ENCODE peak calls at places on chromosomes 5 and 9, in six cellular contexts. U is neuronal stem cell, K is IMR-90, N is H9, B is H1, V is mesenchymal stem cell. Q is an unnamed sample.

GRCh38 chr5:163880307-163880706 is 374.9 kb downstream of the MAT2B start:
- DNase-seq in U (no peak), K (peak), N (no peak), B (no peak), V (peak), Q (peak)

GRCh38 chr9:120480707-120481106 is 99.3 kb downstream of the CDK5RAP2 start:
- DNase-seq in U (no peak), K (no peak), N (no peak), B (no peak), V (no peak), Q (no peak)

GRCh38 chr9:136339173-136339957 is 12.0 kb downstream of the GPSM1 start:
- DNase-seq in U (peak), K (peak), N (peak), B (peak), V (peak), Q (peak)

GRCh38 chr5:159458217-159458711 is 128.0 kb upstream of the IL12B start:
- DNase-seq in U (no peak), K (no peak), N (no peak), B (no peak), V (no peak), Q (no peak)

GRCh38 chr5:103849934-103850333 is 287.3 kb upstream of the NUDT12 start:
- DNase-seq in U (no peak), K (peak), N (no peak), B (no peak), V (peak), Q (peak)

GRCh38 chr5:78610633-78611032 is 37.9 kb downstream of the LHFPL2 start:
- DNase-seq in U (no peak), K (no peak), N (no peak), B (no peak), V (no peak), Q (no peak)

GRCh38 chr9:75504721-75505120 is 385.8 kb upstream of the PCSK5 start:
- DNase-seq in U (no peak), K (no peak), N (no peak), B (no peak), V (no peak), Q (no peak)

GRCh38 chr9:124551472-124552339 is 44.5 kb upstream of the NR5A1 start:
- DNase-seq in U (peak), K (peak), N (peak), B (peak), V (peak), Q (peak)

GRCh38 chr9:137694962-137695875 is 76.4 kb downstream of the EHMT1 start:
- DNase-seq in U (peak), K (no peak), N (peak), B (peak), V (peak), Q (peak)
- H3K4me2 ChIP-seq in U (no peak), K (no peak), N (no peak), B (no peak), V (no peak), Q (no peak)

GRCh38 chr5:172725273-172725672 is 45.7 kb downstream of the DUSP1 start:
- DNase-seq in U (no peak), K (no peak), N (no peak), B (no peak), V (no peak), Q (no peak)
- H4K91ac ChIP-seq in U (no peak), K (no peak), N (no peak), B (no peak), V (no peak), Q (no peak)

DNA sequence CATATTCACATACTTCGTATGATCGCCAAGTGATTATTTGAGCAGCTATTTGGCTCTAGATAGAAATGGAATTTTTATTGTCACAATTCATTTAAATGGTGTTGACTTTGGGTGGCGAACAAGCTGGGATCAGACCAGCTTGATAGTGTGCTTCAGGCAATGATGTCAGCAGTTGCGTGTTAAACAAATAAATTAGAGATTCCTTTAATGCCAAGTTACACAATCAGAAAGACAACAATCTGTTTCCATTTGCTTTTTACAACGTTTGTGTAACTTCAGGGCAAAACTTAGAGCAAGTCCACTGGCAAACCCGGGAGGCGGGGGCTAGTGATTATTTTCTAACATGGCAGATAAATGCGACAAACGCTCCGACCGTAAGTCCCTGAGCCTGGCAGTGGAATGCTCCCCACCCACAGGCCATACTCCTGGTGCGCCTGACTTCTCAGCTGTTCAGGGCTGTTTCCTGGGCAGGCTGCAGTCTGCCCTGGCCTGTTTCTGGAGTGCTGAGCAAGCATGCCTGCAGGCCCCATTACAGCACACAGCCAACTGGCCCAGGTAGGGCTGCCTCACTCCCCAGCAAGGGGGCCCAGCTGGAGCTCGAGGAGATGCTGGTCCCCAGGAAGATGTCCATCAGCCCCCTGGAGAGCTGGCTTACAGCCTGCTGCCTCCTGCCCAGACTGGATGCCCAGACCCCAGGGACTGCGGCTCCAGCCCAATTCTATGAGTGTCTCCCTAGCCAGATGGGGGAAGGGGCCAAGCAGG is 88.7 kb downstream of the BASP1 start:
- DNase-seq in U (no peak), K (peak), N (peak), B (peak), V (peak), Q (peak)
- H3K23ac ChIP-seq in U (peak), K (no peak), N (no peak), B (no peak), V (no peak), Q (no peak)

GRCh38 chr9:107750741-107751521 is 261.4 kb upstream of the KLF4 start:
- DNase-seq in U (no peak), K (peak), N (no peak), B (no peak), V (peak), Q (peak)

GRCh38 chr9:107751522-107752235 is 262.1 kb upstream of the KLF4 start:
- DNase-seq in U (no peak), K (peak), N (no peak), B (no peak), V (peak), Q (peak)

GRCh38 chr9:107756091-107756490 is 266.5 kb upstream of the KLF4 start:
- DNase-seq in U (no peak), K (no peak), N (no peak), B (no peak), V (no peak), Q (peak)

GRCh38 chr9:107759009-107759822 is 269.6 kb upstream of the KLF4 start:
- DNase-seq in U (no peak), K (no peak), N (no peak), B (no peak), V (no peak), Q (no peak)

DNA sequence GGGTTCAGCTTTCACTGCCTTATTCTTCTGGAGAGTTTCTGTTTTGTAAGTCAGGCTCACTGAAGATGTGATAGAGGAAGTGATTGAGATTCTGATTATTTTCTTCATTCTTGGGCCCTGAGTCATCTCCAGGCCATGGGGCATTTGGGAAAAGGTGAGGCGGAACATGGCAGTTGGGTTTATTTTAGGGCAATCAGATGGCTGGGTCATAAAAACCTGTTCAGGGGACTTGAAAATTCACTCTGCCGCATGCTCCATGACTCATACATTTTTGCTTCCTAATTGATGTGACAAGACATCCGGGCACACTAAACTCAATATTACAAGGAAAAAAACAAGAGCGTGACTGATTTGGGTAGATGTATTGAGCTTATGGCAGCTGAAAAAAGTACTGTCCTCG is 265.7 kb upstream of the KLF4 start:
- DNase-seq in U (no peak), K (peak), N (no peak), B (no peak), V (peak), Q (peak)
- H3K4me2 ChIP-seq in U (no peak), K (no peak), N (no peak), B (no peak), V (peak), Q (no peak)